ENCODE peak calls at places on chromosomes 13 and 19, in seven cellular contexts. One of them, this sample, is unnamed.

GRCh38 chr13:61880576-61881283 is 465.1 kb upstream of the PCDH20 start:
- DNase-seq in GM12878: no peak
- DNase-seq in K562: peak
- DNase-seq in HCT116: peak
- DNase-seq in WTC11: peak
- DNase-seq in H1: peak
- DNase-seq in HepG2: peak
- DNase-seq in this sample: peak

GRCh38 chr13:81395368-81395767 is 1054.4 kb upstream of the SPRY2 start:
- DNase-seq in H1: no peak
- DNase-seq in GM12878: no peak
- DNase-seq in HCT116: no peak
- DNase-seq in WTC11: peak
- DNase-seq in HepG2: no peak
- DNase-seq in K562: peak
- DNase-seq in this sample: peak

GRCh38 chr13:66994097-66994496 is 236.0 kb downstream of the PCDH9 start:
- DNase-seq in HepG2: peak
- DNase-seq in GM12878: no peak
- DNase-seq in K562: peak
- DNase-seq in WTC11: peak
- DNase-seq in H1: peak
- DNase-seq in HCT116: no peak
- DNase-seq in this sample: peak

GRCh38 chr13:96428904-96429303 is 339.0 kb downstream of the HS6ST3 start:
- DNase-seq in WTC11: no peak
- DNase-seq in H1: no peak
- DNase-seq in HepG2: no peak
- DNase-seq in K562: no peak
- DNase-seq in HCT116: no peak
- DNase-seq in GM12878: no peak
- DNase-seq in this sample: no peak

GRCh38 chr19:51799998-51800848 is 5.3 kb downstream of the FPR3 start:
- DNase-seq in HCT116: no peak
- DNase-seq in H1: no peak
- DNase-seq in HepG2: peak
- DNase-seq in GM12878: no peak
- DNase-seq in WTC11: no peak
- DNase-seq in K562: peak
- DNase-seq in this sample: no peak

GRCh38 chr13:113449693-113450347 is 3.5 kb downstream of the ADPRHL1 start:
- DNase-seq in HCT116: no peak
- DNase-seq in WTC11: no peak
- DNase-seq in K562: no peak
- DNase-seq in H1: no peak
- DNase-seq in HepG2: no peak
- DNase-seq in GM12878: no peak
- DNase-seq in this sample: no peak

GRCh38 chr13:44868397-44868796 is 120.9 kb downstream of the NUFIP1 start:
- DNase-seq in WTC11: no peak
- DNase-seq in HepG2: no peak
- DNase-seq in HCT116: no peak
- DNase-seq in K562: no peak
- DNase-seq in GM12878: peak
- DNase-seq in H1: no peak
- DNase-seq in this sample: no peak

GRCh38 chr19:12626958-12627357 is 16.2 kb downstream of the ZNF791 start:
- DNase-seq in HepG2: no peak
- DNase-seq in WTC11: no peak
- DNase-seq in HCT116: no peak
- DNase-seq in GM12878: no peak
- DNase-seq in K562: no peak
- DNase-seq in H1: no peak
- DNase-seq in this sample: no peak

GRCh38 chr13:107210216-107211010 is 642.5 kb upstream of the ARGLU1 start:
- DNase-seq in WTC11: no peak
- DNase-seq in HepG2: no peak
- DNase-seq in H1: no peak
- DNase-seq in HCT116: no peak
- DNase-seq in GM12878: no peak
- DNase-seq in K562: no peak
- DNase-seq in this sample: no peak

GRCh38 chr13:79141082-79141481 is 265.0 kb downstream of the RBM26 start:
- DNase-seq in K562: no peak
- DNase-seq in HCT116: no peak
- DNase-seq in WTC11: no peak
- DNase-seq in GM12878: no peak
- DNase-seq in HepG2: no peak
- DNase-seq in H1: no peak
- DNase-seq in this sample: no peak

GRCh38 chr19:53945441-53945840 is 17.3 kb upstream of the CACNG8 start:
- DNase-seq in H1: no peak
- DNase-seq in HepG2: no peak
- DNase-seq in K562: no peak
- DNase-seq in HCT116: peak
- DNase-seq in GM12878: no peak
- DNase-seq in WTC11: peak
- DNase-seq in this sample: peak

GRCh38 chr19:46428278-46429141 is at the start of gene PNMA8C:
- DNase-seq in H1: no peak
- DNase-seq in HCT116: no peak
- DNase-seq in WTC11: peak
- DNase-seq in K562: peak
- DNase-seq in GM12878: no peak
- DNase-seq in HepG2: no peak
- DNase-seq in this sample: no peak

GRCh38 chr13:48155850-48156249 is 60.9 kb upstream of the MED4 start:
- DNase-seq in HepG2: no peak
- DNase-seq in HCT116: peak
- DNase-seq in K562: no peak
- DNase-seq in GM12878: peak
- DNase-seq in WTC11: no peak
- DNase-seq in H1: no peak
- DNase-seq in this sample: no peak

GRCh38 chr13:111893607-111894443 is 173.1 kb upstream of the SOX1 start:
- DNase-seq in WTC11: peak
- DNase-seq in HepG2: no peak
- DNase-seq in GM12878: no peak
- DNase-seq in HCT116: no peak
- DNase-seq in H1: no peak
- DNase-seq in K562: no peak
- DNase-seq in this sample: no peak

GRCh38 chr13:48066310-48066989 is 28.5 kb downstream of the MED4 start:
- DNase-seq in HepG2: peak
- DNase-seq in HCT116: no peak
- DNase-seq in H1: no peak
- DNase-seq in GM12878: peak
- DNase-seq in K562: peak
- DNase-seq in WTC11: no peak
- DNase-seq in this sample: no peak

GRCh38 chr13:112725346-112726017 is 35.6 kb downstream of the ATP11A start:
- DNase-seq in WTC11: no peak
- DNase-seq in HCT116: peak
- DNase-seq in H1: no peak
- DNase-seq in GM12878: peak
- DNase-seq in HepG2: no peak
- DNase-seq in K562: no peak
- DNase-seq in this sample: no peak

GRCh38 chr13:20891768-20892167 is 10.8 kb downstream of the XPO4 start:
- DNase-seq in HepG2: no peak
- DNase-seq in GM12878: no peak
- DNase-seq in H1: no peak
- DNase-seq in K562: no peak
- DNase-seq in HCT116: no peak
- DNase-seq in WTC11: no peak
- DNase-seq in this sample: no peak

GRCh38 chr13:106625578-106625977 is 57.6 kb upstream of the ARGLU1 start:
- DNase-seq in WTC11: no peak
- DNase-seq in H1: no peak
- DNase-seq in HepG2: no peak
- DNase-seq in HCT116: no peak
- DNase-seq in K562: no peak
- DNase-seq in GM12878: no peak
- DNase-seq in this sample: no peak

DNA sequence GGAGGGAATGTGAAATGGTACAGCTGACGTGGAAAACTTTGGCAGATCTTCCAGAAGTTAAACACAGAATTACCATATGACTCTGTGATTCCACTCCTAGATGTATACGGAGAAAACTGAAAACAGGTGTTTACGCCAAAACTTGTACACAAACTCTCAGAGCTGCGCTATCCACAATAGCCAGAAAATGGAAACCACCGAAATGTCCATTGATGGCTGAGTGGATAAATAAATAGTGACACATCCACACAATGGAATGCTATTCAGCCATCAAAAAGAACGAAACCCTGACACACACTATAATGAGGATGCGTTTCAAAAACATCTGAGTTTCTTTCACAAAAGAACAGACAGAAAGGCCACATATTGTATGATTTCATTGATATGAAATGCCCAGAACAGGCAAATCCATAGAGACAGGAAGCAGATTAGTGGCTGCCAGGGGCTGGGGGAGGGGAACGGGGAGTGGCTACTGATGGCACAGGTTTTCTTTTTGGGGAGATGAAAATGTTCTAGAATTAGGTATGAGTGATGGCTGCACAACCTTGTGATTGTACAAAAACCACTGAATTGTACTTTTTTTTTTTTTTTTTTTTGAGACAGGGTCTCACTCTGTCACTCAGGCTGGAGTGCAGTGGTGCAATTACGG is 33.0 kb downstream of the IL12RB1 start:
- DNase-seq in WTC11: no peak
- DNase-seq in GM12878: no peak
- DNase-seq in K562: no peak
- DNase-seq in H1: no peak
- DNase-seq in HCT116: no peak
- DNase-seq in HepG2: no peak
- DNase-seq in this sample: no peak
- TF ChIP-seq SP1 in WTC11: no peak
- TF ChIP-seq SP1 in GM12878: no peak
- TF ChIP-seq SP1 in K562: no peak
- TF ChIP-seq SP1 in H1: no peak
- TF ChIP-seq SP1 in HCT116: no peak
- TF ChIP-seq SP1 in HepG2: no peak
- TF ChIP-seq SP1 in this sample: no peak

GRCh38 chr13:109093988-109094387 is 464.6 kb downstream of the MYO16 start:
- DNase-seq in GM12878: no peak
- DNase-seq in WTC11: no peak
- DNase-seq in HCT116: no peak
- DNase-seq in HepG2: no peak
- DNase-seq in K562: no peak
- DNase-seq in H1: no peak
- DNase-seq in this sample: no peak

GRCh38 chr13:109088101-109088500 is 458.7 kb downstream of the MYO16 start:
- DNase-seq in K562: no peak
- DNase-seq in HepG2: no peak
- DNase-seq in GM12878: no peak
- DNase-seq in HCT116: no peak
- DNase-seq in H1: no peak
- DNase-seq in WTC11: no peak
- DNase-seq in this sample: no peak

GRCh38 chr13:109088528-109088927 is 459.1 kb downstream of the MYO16 start:
- DNase-seq in HepG2: no peak
- DNase-seq in WTC11: no peak
- DNase-seq in HCT116: no peak
- DNase-seq in GM12878: no peak
- DNase-seq in H1: no peak
- DNase-seq in K562: no peak
- DNase-seq in this sample: no peak
- TF ChIP-seq SP1 in HepG2: no peak
- TF ChIP-seq SP1 in WTC11: no peak
- TF ChIP-seq SP1 in HCT116: no peak
- TF ChIP-seq SP1 in GM12878: no peak
- TF ChIP-seq SP1 in H1: no peak
- TF ChIP-seq SP1 in K562: no peak
- TF ChIP-seq SP1 in this sample: no peak

DNA sequence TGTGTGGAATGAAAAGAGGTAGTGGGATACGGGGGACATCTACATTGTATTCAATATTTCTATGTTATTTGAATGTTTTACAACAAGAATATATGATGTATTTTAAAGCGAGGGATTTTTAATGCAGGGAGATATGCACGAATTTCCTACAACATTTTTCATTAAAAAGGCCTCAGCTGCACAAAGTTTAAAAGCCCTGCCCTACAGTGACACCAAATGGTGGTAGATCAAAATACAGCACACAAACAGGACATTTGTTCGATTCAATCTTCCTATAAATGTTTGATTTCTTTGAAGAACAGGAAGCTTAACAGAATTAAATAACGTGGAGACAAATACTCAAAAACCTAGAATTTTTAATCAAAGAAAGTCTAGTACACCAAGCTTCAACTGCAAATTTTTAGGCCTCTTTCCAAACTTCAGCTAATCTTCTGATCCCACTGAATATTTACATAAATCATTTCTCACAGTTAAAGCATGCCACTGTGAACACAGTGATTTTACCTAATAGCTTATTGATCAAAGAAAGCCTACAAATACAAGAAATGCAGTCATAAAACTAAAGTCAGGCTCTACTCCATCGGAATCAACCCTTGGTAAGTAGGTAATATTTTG is 257.2 kb downstream of the DIAPH3 start:
- DNase-seq in H1: no peak
- DNase-seq in WTC11: no peak
- DNase-seq in K562: peak
- DNase-seq in GM12878: no peak
- DNase-seq in HCT116: peak
- DNase-seq in HepG2: peak
- DNase-seq in this sample: peak
- TF ChIP-seq SP1 in H1: no peak
- TF ChIP-seq SP1 in WTC11: no peak
- TF ChIP-seq SP1 in K562: no peak
- TF ChIP-seq SP1 in GM12878: no peak
- TF ChIP-seq SP1 in HCT116: no peak
- TF ChIP-seq SP1 in HepG2: no peak
- TF ChIP-seq SP1 in this sample: no peak

GRCh38 chr19:29714953-29715694 is at the start of gene C19orf12:
- DNase-seq in HepG2: peak
- DNase-seq in GM12878: no peak
- DNase-seq in HCT116: no peak
- DNase-seq in H1: no peak
- DNase-seq in WTC11: peak
- DNase-seq in K562: peak
- DNase-seq in this sample: peak
- TF ChIP-seq SP1 in HepG2: no peak
- TF ChIP-seq SP1 in GM12878: no peak
- TF ChIP-seq SP1 in HCT116: peak
- TF ChIP-seq SP1 in H1: no peak
- TF ChIP-seq SP1 in WTC11: peak
- TF ChIP-seq SP1 in K562: no peak
- TF ChIP-seq SP1 in this sample: no peak